ENCODE peak calls at places on chromosomes 7 and 10, in five cellular contexts. B is H1, G is K562, K is HepG2, D is GM12892. O is an unnamed sample.

GRCh38 chr7:15291707-15292106 is 270.1 kb downstream of the AGMO start:
- DNase-seq in B (no peak), G (no peak), K (no peak), D (no peak), O (no peak)

GRCh38 chr7:102045681-102046372 is 228.4 kb downstream of the CUX1 start:
- DNase-seq in B (no peak), G (no peak), K (no peak), D (no peak), O (no peak)

GRCh38 chr10:69716711-69717560 is 84.8 kb upstream of the COL13A1 start:
- DNase-seq in B (peak), G (peak), K (peak), D (peak), O (peak)

GRCh38 chr10:83582407-83583095 is 556.8 kb upstream of the GHITM start:
- DNase-seq in B (no peak), G (no peak), K (no peak), D (no peak), O (no peak)

GRCh38 chr10:77383861-77384553 is 253.6 kb downstream of the KCNMA1 start:
- DNase-seq in B (no peak), G (no peak), K (no peak), D (no peak), O (no peak)

GRCh38 chr7:131629203-131629871 is 72.9 kb upstream of the PODXL start:
- DNase-seq in B (no peak), G (no peak), K (no peak), D (no peak), O (no peak)

GRCh38 chr7:127189074-127189473 is 63.7 kb downstream of the GRM8 start:
- DNase-seq in B (no peak), G (no peak), K (no peak), D (no peak), O (no peak)

GRCh38 chr7:131945313-131945831 is 388.9 kb upstream of the PODXL start:
- DNase-seq in B (peak), G (peak), K (peak), D (peak), O (peak)

GRCh38 chr7:21898265-21898930 is 47.3 kb downstream of the CDCA7L start:
- DNase-seq in B (no peak), G (no peak), K (no peak), D (peak), O (peak)

GRCh38 chr7:129843365-129843898 is 109.3 kb downstream of the UBE2H start:
- DNase-seq in B (no peak), G (no peak), K (no peak), D (no peak), O (no peak)
- TF ChIP-seq POLR2AphosphoS5 in B (peak), G (no peak), K (no peak), D (no peak), O (no peak)

GRCh38 chr10:71062156-71062555 is 150.2 kb upstream of the UNC5B start:
- DNase-seq in B (no peak), G (no peak), K (no peak), D (no peak), O (no peak)

GRCh38 chr10:71065659-71066058 is 146.7 kb upstream of the UNC5B start:
- DNase-seq in B (no peak), G (no peak), K (no peak), D (no peak), O (no peak)

GRCh38 chr10:71066600-71066999 is 145.8 kb upstream of the UNC5B start:
- DNase-seq in B (no peak), G (no peak), K (no peak), D (no peak), O (no peak)

GRCh38 chr10:71063431-71063830 is 148.9 kb upstream of the UNC5B start:
- DNase-seq in B (no peak), G (no peak), K (no peak), D (no peak), O (no peak)

DNA sequence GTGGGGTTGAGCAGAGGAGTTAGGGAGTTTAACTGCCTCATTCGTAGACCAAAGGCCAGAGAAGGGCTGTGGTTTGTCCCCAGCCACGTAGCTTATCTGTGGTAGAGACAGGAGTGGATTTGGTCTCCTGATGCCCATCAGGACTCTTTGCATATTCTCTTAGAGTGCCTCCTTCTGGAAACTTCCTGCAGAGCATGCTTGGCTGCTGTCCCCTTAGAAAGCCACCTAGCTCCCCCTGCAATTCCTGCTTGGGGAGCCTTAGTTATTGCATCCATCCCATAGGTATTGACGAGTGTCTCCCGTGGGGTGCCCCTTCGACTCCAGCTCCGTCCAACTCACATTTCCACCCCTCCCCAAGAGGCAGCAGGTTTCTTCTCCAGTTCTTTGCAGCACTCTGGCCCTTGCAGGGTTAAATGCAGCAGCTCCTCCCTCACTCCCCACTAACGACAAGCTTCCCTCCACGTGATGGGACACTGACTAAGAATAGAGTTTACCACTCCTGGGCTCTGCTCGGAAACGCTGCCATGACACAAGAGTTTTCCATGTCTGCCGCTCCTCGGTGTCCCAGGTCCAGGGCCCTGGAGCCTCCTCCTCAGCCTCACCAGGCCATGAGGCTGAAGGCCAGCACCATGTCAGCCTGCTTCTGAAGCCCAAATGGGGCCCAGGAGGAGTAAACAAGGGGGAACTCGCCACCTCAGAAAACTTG is 147.8 kb upstream of the UNC5B start:
- DNase-seq in B (no peak), G (no peak), K (peak), D (no peak), O (no peak)
- TF ChIP-seq TAF1 in B (no peak), G (no peak), K (no peak), D (no peak), O (no peak)

DNA sequence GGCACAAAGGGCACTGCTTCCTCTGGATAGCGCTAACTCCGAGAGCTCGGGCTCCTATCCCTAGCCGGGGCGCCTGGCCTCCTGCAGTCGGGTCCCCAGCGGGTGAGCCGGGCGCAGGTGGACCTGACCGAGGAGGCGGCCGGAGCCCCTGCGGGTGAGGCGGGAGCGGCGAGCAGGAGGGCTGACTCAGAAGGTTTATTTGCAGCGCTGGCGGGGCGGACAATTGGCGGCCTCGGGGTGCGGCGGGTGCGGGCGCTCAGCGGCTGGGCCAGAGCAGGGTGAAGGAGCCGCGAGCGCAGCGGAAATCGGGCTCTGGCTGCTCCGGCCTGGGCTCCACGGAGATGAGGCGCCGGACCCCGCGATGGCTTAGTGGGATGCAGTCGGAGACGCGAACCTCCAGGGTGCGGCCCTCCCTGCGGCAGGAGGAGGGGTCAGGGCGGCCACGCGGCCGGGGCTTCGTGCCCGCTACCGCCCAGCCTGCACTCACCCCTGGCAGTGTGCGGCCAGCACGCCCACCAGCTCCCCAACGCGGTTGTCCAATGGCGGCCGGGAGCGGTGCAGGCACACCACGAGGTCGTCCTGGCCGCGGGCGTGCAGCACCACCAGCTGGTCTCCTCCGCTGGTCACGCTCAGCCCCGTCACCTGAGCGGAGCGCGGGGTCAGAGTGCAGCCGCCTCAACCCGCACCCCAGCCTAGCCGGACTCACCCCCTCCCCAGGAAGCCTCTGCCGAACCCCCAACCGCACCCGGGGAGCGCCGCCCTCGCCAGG is 16.1 kb downstream of the MYO1G start:
- DNase-seq in B (peak), G (no peak), K (no peak), D (no peak), O (no peak)
- TF ChIP-seq POLR2A in B (peak), G (no peak), K (no peak), D (no peak), O (no peak)

GRCh38 chr10:93465806-93466675 is 16.1 kb downstream of the MYOF start:
- DNase-seq in B (no peak), G (peak), K (peak), D (no peak), O (no peak)
- TF ChIP-seq POLR2AphosphoS5 in B (no peak), G (no peak), K (no peak), D (no peak), O (no peak)

GRCh38 chr10:21501731-21502370 is 23.6 kb downstream of the SKIDA1 start:
- DNase-seq in B (peak), G (no peak), K (peak), D (no peak), O (no peak)
- TF ChIP-seq TAF1 in B (no peak), G (no peak), K (no peak), D (no peak), O (no peak)